ENCODE peak calls at places on chromosomes 3 and 15, in seven cellular contexts. B is foreskin fibroblast, J is epithelial cell of esophagus, T is brain microvascular endothelial cell, L is heart left ventricle, O is pancreas, N is OCI-LY7. E is an unnamed sample.

GRCh38 chr3:42451546-42452230 is 41.3 kb upstream of the LYZL4 start:
- DNase-seq in B (no peak), J (no peak), T (no peak), L (peak), O (no peak), N (no peak), E (no peak)

GRCh38 chr15:74259324-74259712 is 23.2 kb downstream of the CCDC33 start:
- DNase-seq in B (no peak), J (no peak), T (no peak), L (no peak), O (no peak), N (no peak), E (no peak)

GRCh38 chr3:133408961-133409360 is 9.1 kb downstream of the BFSP2 start:
- DNase-seq in B (peak), J (no peak), T (peak), L (no peak), O (no peak), N (no peak), E (no peak)

GRCh38 chr15:57306305-57306943 is 69.9 kb upstream of the CGNL1 start:
- DNase-seq in B (peak), J (peak), T (peak), L (peak), O (peak), N (peak), E (peak)

GRCh38 chr15:48880070-48880634 is 2.2 kb downstream of the EID1 start:
- DNase-seq in B (no peak), J (no peak), T (no peak), L (no peak), O (no peak), N (no peak), E (no peak)

GRCh38 chr3:191688756-191689433 is 227.9 kb downstream of the PYDC2 start:
- DNase-seq in B (no peak), J (no peak), T (no peak), L (no peak), O (no peak), N (no peak), E (no peak)

GRCh38 chr3:193389335-193389734 is 10.8 kb upstream of the ATP13A5 start:
- DNase-seq in B (no peak), J (no peak), T (no peak), L (no peak), O (no peak), N (no peak), E (no peak)

GRCh38 chr3:40925228-40925627 is 274.1 kb upstream of the CTNNB1 start:
- DNase-seq in B (no peak), J (no peak), T (no peak), L (no peak), O (no peak), N (no peak), E (no peak)

GRCh38 chr15:85318048-85318731 is 62.2 kb upstream of the AKAP13 start:
- DNase-seq in B (peak), J (peak), T (peak), L (no peak), O (no peak), N (peak), E (peak)

GRCh38 chr3:18445421-18446066 is 20.4 kb upstream of the SATB1 start:
- DNase-seq in B (peak), J (no peak), T (no peak), L (peak), O (no peak), N (no peak), E (no peak)

GRCh38 chr3:146975476-146975875 is 370.3 kb upstream of the PLSCR5 start:
- DNase-seq in B (no peak), J (no peak), T (no peak), L (no peak), O (no peak), N (no peak), E (no peak)

GRCh38 chr3:155418426-155418825 is 124.9 kb upstream of the STRIT1 start:
- DNase-seq in B (peak), J (no peak), T (peak), L (no peak), O (no peak), N (no peak), E (no peak)

GRCh38 chr3:155423526-155423925 is 130.0 kb upstream of the STRIT1 start:
- DNase-seq in B (peak), J (no peak), T (no peak), L (no peak), O (no peak), N (no peak), E (no peak)

GRCh38 chr3:155417119-155417517 is 123.6 kb upstream of the STRIT1 start:
- DNase-seq in B (no peak), J (no peak), T (no peak), L (no peak), O (no peak), N (no peak), E (no peak)

GRCh38 chr3:155424041-155424605 is 130.6 kb upstream of the STRIT1 start:
- DNase-seq in B (peak), J (peak), T (no peak), L (no peak), O (no peak), N (no peak), E (no peak)

DNA sequence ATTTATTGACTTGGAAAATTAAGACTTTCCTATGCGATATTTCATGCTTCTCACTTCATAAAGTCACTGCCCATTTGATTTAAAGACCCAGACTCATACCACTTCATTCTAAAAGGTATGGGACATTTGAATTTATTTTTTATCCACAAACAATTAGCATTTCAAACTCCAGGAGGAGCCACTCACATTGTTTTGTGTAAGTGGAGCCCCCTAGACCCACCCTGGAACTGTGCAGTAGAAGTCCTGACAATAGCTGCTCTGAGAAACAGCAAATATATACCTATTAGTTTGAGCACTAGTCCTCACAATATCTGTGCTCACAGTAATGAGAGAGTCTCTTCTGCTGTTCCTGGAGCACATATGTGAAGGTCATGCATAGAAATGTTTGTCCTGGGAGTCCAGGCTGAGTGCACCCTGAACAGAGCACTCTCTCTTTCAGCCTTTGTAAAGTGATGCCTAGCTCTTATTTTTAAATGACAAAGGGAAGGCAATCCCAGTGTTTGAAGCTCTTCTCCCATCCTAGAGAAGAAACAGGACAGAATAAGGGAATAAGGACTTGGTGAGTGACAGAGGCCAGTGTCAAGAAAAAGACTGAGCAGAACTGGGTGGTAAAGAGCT is 127.5 kb upstream of the STRIT1 start:
- DNase-seq in B (peak), J (no peak), T (no peak), L (no peak), O (no peak), N (peak), E (no peak)
- TF ChIP-seq CTCF in B (no peak), J (no peak), T (peak), L (no peak), O (no peak), N (peak), E (no peak)

DNA sequence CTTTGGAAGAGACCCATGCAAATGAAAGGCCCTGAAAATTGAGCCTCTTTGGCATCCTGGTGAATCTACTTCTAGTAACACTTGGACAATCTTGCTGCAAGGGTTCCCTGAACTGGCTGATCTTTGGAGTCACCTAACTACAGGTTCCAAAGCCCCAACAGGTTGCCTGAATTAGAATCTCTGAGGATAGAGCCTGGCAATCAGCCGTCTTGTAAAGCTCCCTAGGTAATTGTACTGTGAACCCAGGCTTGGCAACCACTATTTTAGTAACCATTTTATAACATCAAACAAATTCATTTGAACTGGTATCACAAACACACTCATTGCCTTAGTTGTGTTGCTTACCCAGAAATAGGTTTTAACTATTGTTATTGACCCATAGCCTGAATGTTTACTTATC is 20.1 kb downstream of the PAQR9 start:
- DNase-seq in B (no peak), J (no peak), T (no peak), L (no peak), O (no peak), N (no peak), E (no peak)
- H3K4me3 ChIP-seq in B (no peak), J (no peak), T (no peak), L (no peak), O (no peak), N (no peak), E (no peak)

GRCh38 chr15:67133738-67134576 is 68.6 kb downstream of the SMAD3 start:
- DNase-seq in B (peak), J (peak), T (peak), L (no peak), O (no peak), N (peak), E (peak)

GRCh38 chr15:67134577-67135492 is 69.4 kb downstream of the SMAD3 start:
- DNase-seq in B (no peak), J (no peak), T (no peak), L (no peak), O (no peak), N (no peak), E (peak)

GRCh38 chr15:67137319-67137718 is 71.9 kb downstream of the SMAD3 start:
- DNase-seq in B (no peak), J (no peak), T (no peak), L (no peak), O (no peak), N (no peak), E (no peak)

GRCh38 chr15:67136802-67137201 is 71.4 kb downstream of the SMAD3 start:
- DNase-seq in B (no peak), J (no peak), T (no peak), L (no peak), O (no peak), N (no peak), E (no peak)

DNA sequence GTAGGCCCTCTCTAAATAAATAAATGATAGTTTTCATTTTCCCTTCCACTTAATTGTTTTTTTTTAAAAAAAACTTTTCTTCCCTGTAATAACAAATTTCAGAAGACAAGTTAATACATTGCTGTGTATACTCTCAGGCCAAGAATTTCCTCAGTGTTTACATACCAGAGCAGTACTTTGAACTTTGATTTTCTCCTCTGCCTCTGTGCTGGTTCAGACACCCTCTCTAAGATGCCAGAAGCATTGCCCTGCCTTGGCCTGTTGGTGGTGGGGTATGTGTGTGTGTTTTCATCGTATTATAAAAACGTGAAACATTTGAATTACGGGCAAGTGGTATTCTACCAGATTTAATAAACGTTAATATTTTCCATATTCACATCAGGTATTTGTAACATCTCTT is 70.1 kb downstream of the SMAD3 start:
- DNase-seq in B (peak), J (no peak), T (no peak), L (no peak), O (no peak), N (peak), E (peak)
- TF ChIP-seq CTCF in B (peak), J (no peak), T (no peak), L (no peak), O (no peak), N (peak), E (peak)

DNA sequence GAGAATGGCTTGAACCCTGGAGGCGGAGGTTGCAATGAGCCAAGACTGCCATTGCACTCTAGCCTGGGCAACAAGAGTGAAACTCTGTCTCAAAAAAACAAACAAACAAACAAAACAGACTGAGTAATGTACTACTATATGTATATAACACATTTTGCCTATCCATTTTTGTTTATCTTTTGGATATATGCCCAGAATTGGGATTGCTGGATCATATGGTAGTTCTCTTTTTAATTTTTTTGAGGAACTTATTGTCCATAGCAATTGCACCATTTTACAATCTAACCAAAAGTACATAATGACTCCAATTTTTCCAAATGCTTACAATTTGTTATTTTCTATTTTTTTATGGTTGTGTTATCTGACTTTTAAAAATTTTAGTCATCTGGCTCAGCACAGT is 47.3 kb downstream of the GMPS start:
- DNase-seq in B (no peak), J (no peak), T (no peak), L (no peak), O (no peak), N (no peak), E (peak)
- H3K4me3 ChIP-seq in B (no peak), J (no peak), T (no peak), L (no peak), O (no peak), N (no peak), E (no peak)

DNA sequence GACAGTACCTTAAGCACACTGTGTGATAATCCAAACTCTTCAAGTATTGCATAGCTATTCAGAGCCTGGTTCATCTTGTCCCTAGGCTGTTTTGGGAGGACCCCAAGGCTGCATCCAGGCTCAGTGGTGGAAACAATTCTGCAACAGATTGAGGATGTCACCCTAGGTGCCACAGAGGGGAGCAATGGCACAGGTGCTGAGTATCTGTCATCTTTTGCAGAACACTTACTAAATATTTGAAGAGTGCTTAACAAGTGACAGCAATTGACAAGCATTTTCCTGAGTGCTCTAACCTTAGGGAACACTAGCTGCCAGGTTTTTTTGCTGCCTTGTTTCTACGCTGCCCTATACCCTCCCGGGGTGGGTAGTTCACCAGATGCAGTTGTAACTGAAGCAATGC is 27.7 kb downstream of the STARD5 start:
- DNase-seq in B (no peak), J (no peak), T (no peak), L (no peak), O (no peak), N (peak), E (no peak)
- TF ChIP-seq CTCF in B (no peak), J (no peak), T (no peak), L (no peak), O (no peak), N (peak), E (no peak)

GRCh38 chr3:73719413-73719831 is 94.7 kb upstream of the PDZRN3 start:
- DNase-seq in B (peak), J (no peak), T (no peak), L (no peak), O (no peak), N (no peak), E (peak)
- H3K4me3 ChIP-seq in B (peak), J (no peak), T (no peak), L (no peak), O (no peak), N (no peak), E (no peak)